ENCODE peak calls at places on chromosomes 11 and 22, in seven cellular contexts. X is GM12864, Z is body of pancreas, E is lung, F is thyroid gland, H is astrocyte, R is Caco-2. G is an unnamed sample.

GRCh38 chr11:114036156-114036811 is 23.2 kb upstream of the ZBTB16 start:
- DNase-seq in X (no peak), Z (peak; percentile 88), E (peak; percentile 89), F (peak; percentile 91), H (no peak), R (peak; percentile 98), G (no peak)

GRCh38 chr11:35974878-35975578 is 31.2 kb downstream of the LDLRAD3 start:
- DNase-seq in X (no peak), Z (no peak), E (no peak), F (peak; percentile 24), H (no peak), R (no peak), G (no peak)

GRCh38 chr11:37786214-37786755 is 1188.2 kb upstream of the RAG2 start:
- DNase-seq in X (no peak), Z (no peak), E (no peak), F (no peak), H (peak; percentile 92), R (no peak), G (peak; percentile 44)

GRCh38 chr11:61011950-61012830 is 40.7 kb downstream of the CD6 start:
- DNase-seq in X (no peak), Z (no peak), E (no peak), F (no peak), H (peak; percentile 18), R (no peak), G (no peak)

GRCh38 chr11:98711011-98711410 is 309.7 kb upstream of the CNTN5 start:
- DNase-seq in X (no peak), Z (no peak), E (no peak), F (peak; percentile 78), H (peak; percentile 2), R (no peak), G (no peak)

GRCh38 chr11:62552931-62553838 is 6.6 kb upstream of the AHNAK start:
- DNase-seq in X (no peak), Z (peak; percentile 84), E (peak; percentile 87), F (peak; percentile 94), H (peak; percentile 96), R (peak; percentile 85), G (peak; percentile 77)

GRCh38 chr11:101470414-101470813 is 113.4 kb downstream of the TRPC6 start:
- DNase-seq in X (no peak), Z (no peak), E (no peak), F (no peak), H (no peak), R (peak; percentile 23), G (no peak)

GRCh38 chr11:2319791-2320481 is 18.1 kb downstream of the TSPAN32 start:
- DNase-seq in X (no peak), Z (peak; percentile 1), E (no peak), F (no peak), H (no peak), R (no peak), G (no peak)

DNA sequence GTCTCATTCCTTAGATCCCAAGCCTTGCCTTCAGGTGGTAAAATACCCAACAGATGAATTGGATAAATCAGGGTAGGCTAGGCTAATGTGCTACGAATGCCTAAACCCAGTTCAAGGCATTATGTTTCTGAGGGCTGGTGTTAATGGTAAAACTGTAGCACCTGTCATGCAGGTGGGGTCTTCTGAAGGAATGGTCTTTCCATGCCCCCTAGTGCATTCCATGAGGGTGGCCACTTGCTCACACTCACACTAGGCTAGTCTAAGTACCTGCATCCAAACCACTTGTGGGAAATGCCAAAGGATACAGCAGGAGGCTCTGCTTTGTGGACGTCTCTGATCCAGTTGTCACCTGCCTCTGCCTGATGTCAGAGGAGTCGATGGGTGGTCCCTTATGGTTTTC is 24.2 kb upstream of the UCP3 start:
- DNase-seq in X (no peak), Z (no peak), E (no peak), F (no peak), H (no peak), R (no peak), G (no peak)
- TF ChIP-seq CTCF in X (peak; percentile 29), Z (no peak), E (no peak), F (no peak), H (no peak), R (no peak), G (no peak)

GRCh38 chr11:128840137-128840536 is 27.0 kb downstream of the KCNJ1 start:
- DNase-seq in X (no peak), Z (no peak), E (no peak), F (no peak), H (no peak), R (no peak), G (no peak)

GRCh38 chr11:128837627-128838026 is 29.5 kb downstream of the KCNJ1 start:
- DNase-seq in X (no peak), Z (no peak), E (no peak), F (no peak), H (no peak), R (no peak), G (no peak)

GRCh38 chr11:128839081-128839480 is 28.0 kb downstream of the KCNJ1 start:
- DNase-seq in X (no peak), Z (no peak), E (no peak), F (no peak), H (no peak), R (no peak), G (no peak)

GRCh38 chr11:128831781-128832497 is 35.2 kb downstream of the KCNJ1 start:
- DNase-seq in X (no peak), Z (no peak), E (no peak), F (no peak), H (no peak), R (no peak), G (no peak)

GRCh38 chr11:128835741-128836410 is 31.2 kb downstream of the KCNJ1 start:
- DNase-seq in X (no peak), Z (peak; percentile 53), E (no peak), F (no peak), H (no peak), R (peak; percentile 63), G (no peak)
- H3K4me3 ChIP-seq in X (no peak overlapping the region), Z (no peak overlapping the region), E (no peak overlapping the region), F (no peak overlapping the region), H (no peak overlapping the region), R (no peak overlapping the region), G (no peak overlapping the region)

GRCh38 chr11:14905104-14906033 is 13.3 kb upstream of the CYP2R1 start:
- DNase-seq in X (peak; percentile 44), Z (peak; percentile 89), E (peak; percentile 53), F (peak; percentile 40), H (peak; percentile 15), R (no peak), G (no peak)
- TF ChIP-seq CTCF in X (peak; percentile 70), Z (peak; percentile 60), E (no peak), F (peak; percentile 23), H (no peak), R (no peak), G (peak; percentile 36)

DNA sequence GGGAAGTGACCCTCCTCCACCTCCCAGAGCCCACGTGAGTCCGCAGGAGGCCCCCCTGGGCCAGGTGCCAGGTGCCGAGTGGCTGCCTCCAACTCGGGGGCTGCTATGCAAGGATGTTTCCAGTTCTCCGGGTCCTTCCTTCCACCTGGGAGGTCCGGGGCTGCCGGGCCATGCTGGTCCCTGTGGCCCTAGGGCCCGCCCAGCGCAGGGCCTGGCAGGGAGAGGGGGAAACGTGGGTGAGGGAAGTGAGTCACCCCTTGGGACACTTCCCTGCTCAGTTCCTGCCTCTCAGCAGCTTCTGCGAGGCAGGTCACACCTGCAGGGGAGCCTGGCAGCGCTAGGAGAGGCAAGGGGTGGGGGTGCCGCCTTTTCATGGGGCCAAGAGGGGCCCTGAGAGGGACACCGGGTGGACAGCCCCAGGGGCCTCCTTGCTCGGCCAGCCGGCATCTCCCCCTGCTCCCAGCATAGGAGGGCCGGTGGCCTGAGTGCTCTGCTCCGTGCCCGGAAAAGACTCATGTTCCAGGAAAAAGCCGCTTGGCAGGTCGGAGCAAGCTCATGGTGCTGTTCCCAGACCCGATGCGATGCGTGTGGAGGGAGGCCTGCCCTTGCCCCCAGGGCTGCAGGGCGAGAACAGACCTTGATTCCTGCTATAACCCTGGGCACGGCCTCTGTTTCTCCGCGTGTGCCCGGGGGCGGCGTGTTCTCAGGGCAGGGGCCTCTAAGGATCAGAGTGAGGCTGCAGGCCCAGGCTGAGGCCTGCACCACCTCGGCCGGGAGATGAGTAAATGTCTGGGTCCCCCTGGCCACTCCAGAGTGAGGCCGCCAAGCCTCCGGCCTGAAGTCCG is 30.3 kb upstream of the WNT7B start:
- DNase-seq in X (no peak), Z (peak; percentile 75), E (peak; percentile 76), F (peak; percentile 78), H (peak; percentile 81), R (no peak), G (no peak)
- H3K4me3 ChIP-seq in X (no peak overlapping the region), Z (no peak overlapping the region), E (no peak overlapping the region), F (no peak overlapping the region), H (peak overlapping the region; percentile 16), R (no peak overlapping the region), G (no peak overlapping the region)

DNA sequence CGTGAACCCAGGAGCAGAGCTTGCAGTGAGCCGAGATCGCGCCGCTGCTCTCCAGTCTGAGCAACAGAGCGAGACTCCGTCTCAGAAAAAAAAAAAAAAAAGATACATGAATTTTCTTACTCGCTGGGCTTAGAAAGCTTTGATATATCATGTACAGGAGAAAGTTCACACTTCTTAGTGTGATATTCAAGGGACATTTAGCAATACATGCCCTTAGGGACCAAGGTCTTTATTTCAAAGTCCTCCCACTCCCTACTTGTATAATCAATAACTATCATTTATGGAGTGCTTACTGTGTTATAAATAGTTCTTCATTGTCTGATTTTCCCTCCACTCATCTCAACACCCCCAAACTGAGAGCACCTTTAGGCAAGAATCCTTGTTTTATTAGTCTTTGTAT is 103.3 kb downstream of the UVRAG start:
- DNase-seq in X (no peak), Z (no peak), E (no peak), F (no peak), H (no peak), R (no peak), G (no peak)
- TF ChIP-seq CTCF in X (no peak), Z (no peak), E (no peak), F (no peak), H (no peak), R (no peak), G (no peak)

DNA sequence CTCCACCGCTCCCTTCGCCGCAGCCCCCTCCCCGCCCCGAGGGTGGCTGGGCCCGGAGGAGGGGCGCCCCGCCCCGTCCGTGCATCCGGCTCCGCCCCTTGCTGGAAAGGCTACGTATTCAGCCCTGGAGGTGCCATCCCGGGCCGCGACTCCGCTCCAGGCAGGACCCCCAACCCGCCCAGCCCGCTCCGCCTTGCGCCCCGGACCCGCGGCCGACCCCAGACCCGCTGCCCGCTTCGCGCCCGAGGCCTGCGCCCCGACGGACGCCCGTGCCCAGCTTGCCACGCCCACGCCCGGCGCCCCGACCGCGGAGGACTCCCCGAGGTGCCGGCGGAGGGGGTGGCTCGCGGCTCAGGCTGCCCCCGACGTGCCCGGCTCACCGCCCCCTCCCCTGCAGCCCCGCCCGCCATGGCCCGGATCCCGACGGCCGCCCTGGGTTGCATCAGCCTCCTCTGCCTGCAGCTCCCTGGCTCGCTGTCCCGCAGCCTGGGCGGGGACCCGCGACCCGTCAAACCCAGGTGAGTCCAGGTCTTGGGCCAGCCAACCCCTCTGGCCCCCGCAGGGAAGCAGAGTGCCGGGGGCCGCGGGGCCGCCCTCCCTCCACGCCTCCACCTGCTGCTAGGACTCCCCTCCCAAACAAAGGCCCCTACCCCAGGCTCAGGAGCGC is at the start of gene ADM2:
- DNase-seq in X (no peak), Z (no peak), E (no peak), F (peak; percentile 68), H (no peak), R (peak; percentile 80), G (no peak)
- H3K4me3 ChIP-seq in X (peak within 1 kb of the TSS; percentile 59), Z (peak within 1 kb of the TSS; percentile 39), E (peak within 1 kb of the TSS; percentile 29), F (peak within 1 kb of the TSS; percentile 24), H (no peak within 1 kb of the TSS), R (peak within 1 kb of the TSS; percentile 58), G (peak within 1 kb of the TSS; percentile 70)